ENCODE peak calls at places on chromosome 5, in five cellular contexts. M is gastrocnemius medialis, G is heart right ventricle, R is aorta, C is mucosa of descending colon. T is an unnamed sample.

GRCh38 chr5:17882760-17883488 is 248.7 kb downstream of the TAF11L14 start:
- ATAC-seq in M (no peak), G (no peak), R (no peak), C (no peak), T (no peak)

GRCh38 chr5:158431369-158432029 is 572.6 kb upstream of the CLINT1 start:
- ATAC-seq in M (peak), G (peak), R (peak), C (peak), T (peak)

GRCh38 chr5:113027015-113027414 is 50.4 kb downstream of the DCP2 start:
- ATAC-seq in M (no peak), G (peak), R (no peak), C (no peak), T (no peak)

GRCh38 chr5:3924990-3925389 is 329.4 kb downstream of the IRX1 start:
- ATAC-seq in M (no peak), G (no peak), R (no peak), C (no peak), T (no peak)

GRCh38 chr5:114418546-114419388 is 56.9 kb downstream of the KCNN2 start:
- ATAC-seq in M (no peak), G (no peak), R (no peak), C (no peak), T (no peak)

GRCh38 chr5:127844631-127845030 is 141.4 kb downstream of the CCDC192 start:
- ATAC-seq in M (no peak), G (peak), R (no peak), C (peak), T (no peak)

GRCh38 chr5:78537821-78538220 is 110.8 kb downstream of the LHFPL2 start:
- ATAC-seq in M (peak), G (peak), R (no peak), C (peak), T (no peak)

GRCh38 chr5:14223372-14223771 is 80.2 kb downstream of the TRIO start:
- ATAC-seq in M (no peak), G (no peak), R (no peak), C (no peak), T (no peak)

GRCh38 chr5:154708845-154709244 is 46.3 kb upstream of the LARP1 start:
- ATAC-seq in M (no peak), G (no peak), R (no peak), C (no peak), T (no peak)

GRCh38 chr5:177479774-177480173 is 6.3 kb upstream of the DBN1 start:
- ATAC-seq in M (no peak), G (peak), R (peak), C (peak), T (no peak)

GRCh38 chr5:179343902-179344300 is 1.4 kb downstream of the ADAMTS2 start:
- ATAC-seq in M (no peak), G (peak), R (peak), C (peak), T (peak)

GRCh38 chr5:69212022-69212421 is 22.6 kb downstream of the CENPH start:
- ATAC-seq in M (no peak), G (no peak), R (no peak), C (peak), T (no peak)

GRCh38 chr5:69217154-69217731 is 17.4 kb upstream of the CDK7 start:
- ATAC-seq in M (no peak), G (no peak), R (no peak), C (no peak), T (no peak)

GRCh38 chr5:69211200-69211599 is 21.8 kb downstream of the CENPH start:
- ATAC-seq in M (no peak), G (no peak), R (no peak), C (no peak), T (no peak)

GRCh38 chr5:69209607-69210006 is 20.2 kb downstream of the CENPH start:
- ATAC-seq in M (no peak), G (no peak), R (no peak), C (no peak), T (no peak)

DNA sequence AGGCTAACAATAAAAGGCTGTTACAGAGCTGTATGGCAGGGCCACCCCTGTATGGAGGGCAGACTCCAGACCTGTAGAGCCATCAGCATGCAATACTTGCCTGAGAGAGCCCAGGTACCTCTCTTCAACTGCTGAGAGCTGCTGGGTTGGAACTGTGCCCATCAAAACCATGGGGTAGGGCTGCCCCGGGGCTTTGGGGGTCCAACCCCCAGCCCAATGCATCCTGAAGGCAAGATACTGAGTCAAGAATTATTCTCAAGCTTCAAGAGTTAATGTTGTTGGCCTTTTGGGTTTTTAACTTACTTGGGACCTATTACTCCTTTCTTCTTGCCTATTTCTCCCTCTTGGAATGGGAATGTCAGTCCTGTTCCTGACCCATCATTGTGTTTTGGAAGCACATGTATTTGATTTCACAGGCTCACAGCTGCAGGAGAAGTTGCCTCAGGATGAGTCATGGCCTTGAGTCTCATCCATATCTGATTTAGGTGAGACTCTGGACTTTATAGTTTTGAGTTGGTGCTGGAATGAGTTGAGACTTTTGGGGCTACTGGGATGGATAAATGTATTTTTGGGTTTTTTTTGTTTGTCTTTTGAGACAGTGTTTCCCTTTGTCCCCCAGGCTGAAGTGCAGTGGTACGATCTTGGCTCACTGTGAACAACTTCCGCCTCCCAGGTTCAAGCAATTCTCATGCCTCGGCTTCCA is 21.0 kb upstream of the CDK7 start:
- ATAC-seq in M (no peak), G (no peak), R (no peak), C (no peak), T (no peak)
- H3K4me3 ChIP-seq in M (no peak), G (no peak), R (no peak), C (no peak), T (no peak)

DNA sequence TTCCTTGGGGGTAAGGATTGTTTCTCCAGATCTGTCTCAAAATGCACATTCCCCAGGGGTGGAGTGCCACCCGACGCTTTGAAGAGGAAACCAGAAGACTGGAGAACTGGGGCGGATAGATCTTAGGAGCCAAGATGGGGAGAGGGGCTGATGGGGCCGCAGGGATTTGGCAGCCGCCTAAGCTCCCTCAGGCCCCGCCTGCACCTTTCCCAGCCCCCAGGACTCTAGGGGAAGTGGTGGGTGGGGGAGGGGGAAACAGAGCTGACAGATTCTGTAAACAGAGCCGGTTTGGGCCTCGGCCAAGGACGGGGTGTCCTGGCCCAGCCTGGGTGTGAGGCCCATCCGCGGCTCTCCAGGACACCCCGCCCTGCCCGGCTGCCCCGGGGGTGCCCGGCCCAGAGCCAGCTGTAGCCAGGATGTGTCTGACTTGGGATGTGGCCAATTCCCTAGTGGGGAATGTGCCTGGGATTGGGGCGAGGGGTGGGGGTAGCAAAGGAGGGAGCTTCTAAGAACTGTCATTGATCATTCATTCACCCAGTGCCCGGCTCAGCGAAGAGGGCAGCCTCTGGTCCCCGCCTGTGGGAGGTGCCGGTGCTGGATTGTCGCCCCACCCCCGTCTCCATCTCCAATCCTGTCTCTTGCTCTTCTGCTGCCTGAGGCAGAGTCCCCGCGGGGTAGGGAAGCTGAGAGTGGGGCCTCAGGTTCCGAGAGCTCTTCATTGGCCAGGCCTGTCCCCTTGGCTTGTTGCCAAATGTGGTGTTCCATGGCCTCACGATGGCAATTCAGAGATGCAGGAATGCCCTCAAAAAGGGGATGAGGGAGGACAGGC is 54.8 kb upstream of the CDKN2AIPNL start:
- ATAC-seq in M (peak), G (peak), R (peak), C (peak), T (peak)
- H3K4me3 ChIP-seq in M (peak), G (peak), R (no peak), C (peak), T (peak)

GRCh38 chr5:19605846-19606407 is 382.1 kb downstream of the CDH18 start:
- ATAC-seq in M (no peak), G (no peak), R (no peak), C (no peak), T (no peak)
- H3K4me3 ChIP-seq in M (no peak), G (no peak), R (no peak), C (no peak), T (no peak)

DNA sequence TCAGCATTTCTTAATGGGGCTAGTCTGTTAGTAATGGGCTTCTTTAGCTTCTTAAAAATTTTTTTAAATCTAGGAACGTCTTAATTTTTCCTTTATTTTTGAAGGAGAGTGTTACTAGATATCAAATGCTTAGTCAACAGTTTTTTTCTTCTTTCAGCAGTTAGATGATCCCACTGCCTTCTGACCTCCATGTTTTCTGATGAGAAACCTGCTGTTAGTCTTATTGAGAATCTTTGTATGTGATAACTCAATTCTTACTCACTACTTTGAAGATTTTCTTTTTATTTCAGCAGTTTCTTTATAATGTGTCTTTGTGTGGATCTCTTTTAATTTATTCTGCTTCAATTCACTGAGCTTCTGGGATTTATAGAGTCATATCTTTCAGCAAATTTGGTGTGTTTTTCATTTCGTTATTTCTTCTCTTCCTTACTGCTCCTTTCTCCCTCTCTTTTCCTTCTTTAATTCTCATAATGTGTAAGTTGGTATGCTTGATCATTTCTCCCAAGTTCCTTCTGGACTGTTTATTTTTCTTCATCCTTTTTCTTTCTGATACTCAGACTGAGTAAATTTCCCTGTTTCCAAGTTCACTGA is 205.8 kb downstream of the RANBP17 start:
- ATAC-seq in M (no peak), G (no peak), R (no peak), C (no peak), T (no peak)
- H3K4me3 ChIP-seq in M (no peak), G (no peak), R (no peak), C (no peak), T (no peak)